ENCODE peak calls at places on chromosomes 16 and 17, in six cellular contexts. H is HCT116, I is HL-60, V is A549, G is GM12878, A is GM23338. R is an unnamed sample.

GRCh38 chr16:58124601-58124915 is 4.6 kb downstream of the CFAP20 start:
- DNase-seq in V (no peak), G (no peak), H (no peak), A (no peak), I (no peak), R (no peak)

GRCh38 chr17:56595831-56596740 is 2.6 kb downstream of the NOG start:
- DNase-seq in I (no peak), V (no peak), G (no peak), H (no peak), A (peak), R (no peak)

GRCh38 chr16:50581830-50582229 is 33.6 kb downstream of the NKD1 start:
- DNase-seq in I (no peak), V (no peak), H (no peak), A (no peak), G (no peak), R (no peak)

GRCh38 chr17:27586203-27586701 is 44.7 kb upstream of the LGALS9 start:
- DNase-seq in V (no peak), H (no peak), G (no peak), I (no peak), A (no peak), R (no peak)

GRCh38 chr17:40461774-40462342 is 18.6 kb downstream of the IGFBP4 start:
- DNase-seq in H (no peak), I (no peak), V (no peak), A (no peak), G (no peak), R (no peak)

GRCh38 chr17:71203953-71204352 is 916.9 kb upstream of the SOX9 start:
- DNase-seq in G (no peak), H (no peak), A (no peak), I (no peak), V (no peak), R (no peak)

GRCh38 chr17:39144414-39144813 is 7.0 kb downstream of the PLXDC1 start:
- DNase-seq in I (no peak), H (no peak), A (no peak), G (no peak), V (no peak), R (no peak)

GRCh38 chr17:18996458-18996857 is 8.1 kb downstream of the FAM83G start:
- DNase-seq in V (no peak), I (no peak), G (no peak), H (no peak), A (no peak), R (no peak)

GRCh38 chr16:56950881-56951771 is 10.6 kb upstream of the CETP start:
- DNase-seq in A (peak), G (no peak), I (peak), H (no peak), V (peak), R (no peak)

GRCh38 chr16:15864939-15865338 is 8.1 kb upstream of the MYH11 start:
- DNase-seq in H (no peak), V (no peak), I (no peak), A (no peak), G (no peak), R (no peak)

GRCh38 chr16:23587726-23588125 is 8.4 kb downstream of the NDUFAB1 start:
- DNase-seq in H (no peak), V (no peak), A (no peak), I (no peak), G (no peak), R (no peak)

GRCh38 chr16:31472559-31473203 is 729 bp downstream of the TGFB1I1 start:
- DNase-seq in H (peak), I (no peak), G (no peak), V (peak), A (peak), R (peak)

GRCh38 chr17:40453881-40454630 is 10.8 kb downstream of the IGFBP4 start:
- DNase-seq in I (no peak), V (no peak), A (no peak), G (no peak), H (no peak), R (no peak)

GRCh38 chr17:83079766-83080616 is 582 bp downstream of the METRNL start:
- DNase-seq in G (no peak), H (no peak), I (no peak), V (peak), A (no peak), R (no peak)

GRCh38 chr17:81386646-81387234 is 8.5 kb upstream of the BAHCC1 start:
- DNase-seq in I (no peak), G (no peak), H (no peak), A (peak), V (no peak), R (no peak)

GRCh38 chr17:27247071-27247957 is 46.6 kb upstream of the WSB1 start:
- DNase-seq in H (no peak), A (no peak), V (peak), G (no peak), I (no peak), R (no peak)

GRCh38 chr17:49343273-49343672 is 18.8 kb downstream of the ZNF652 start:
- DNase-seq in G (no peak), H (no peak), I (no peak), A (no peak), V (no peak), R (no peak)

GRCh38 chr17:36643086-36643685 is 41.8 kb downstream of the MRM1 start:
- DNase-seq in I (no peak), V (no peak), G (no peak), H (no peak), A (no peak), R (no peak)

GRCh38 chr17:37358098-37358829 is 17.5 kb upstream of the C17orf78 start:
- DNase-seq in G (no peak), A (peak), H (no peak), I (no peak), V (peak), R (no peak)

GRCh38 chr16:79876332-79876730 is 275.8 kb upstream of the MAF start:
- DNase-seq in I (no peak), A (peak), V (no peak), G (peak), H (no peak), R (no peak)

GRCh38 chr16:5709889-5710288 is 612.3 kb upstream of the EEF2KMT start:
- DNase-seq in H (no peak), V (no peak), G (no peak), A (peak), I (no peak), R (no peak)

GRCh38 chr17:311119-311848 is 41.3 kb downstream of the RPH3AL start:
- DNase-seq in V (no peak), G (no peak), I (no peak), A (peak), H (no peak), R (no peak)

GRCh38 chr17:12605222-12605621 is 60.5 kb upstream of the MYOCD start:
- DNase-seq in H (no peak), G (no peak), I (no peak), A (no peak), V (no peak), R (no peak)

GRCh38 chr16:20409398-20410152 is at the start of gene ACSM5:
- DNase-seq in I (peak), G (no peak), H (no peak), V (no peak), A (peak), R (no peak)

GRCh38 chr17:45225051-45225700 is 3.5 kb downstream of the FMNL1 start:
- DNase-seq in V (no peak), G (no peak), H (no peak), I (peak), A (no peak), R (no peak)

GRCh38 chr16:2514333-2515179 is 804 bp downstream of the ATP6V0C start:
- DNase-seq in G (no peak), H (no peak), I (no peak), A (peak), V (no peak), R (no peak)

GRCh38 chr17:39761861-39762496 is 24.2 kb downstream of the GRB7 start:
- DNase-seq in G (no peak), I (no peak), A (no peak), H (no peak), V (no peak), R (no peak)

GRCh38 chr16:2687531-2688308 is 5.4 kb downstream of the KCTD5 start:
- DNase-seq in G (no peak), H (no peak), I (no peak), A (no peak), V (no peak), R (no peak)

GRCh38 chr16:72922714-72923113 is 125.2 kb downstream of the ZFHX3 start:
- DNase-seq in A (no peak), I (no peak), H (no peak), G (no peak), V (no peak), R (no peak)

GRCh38 chr16:57802635-57803412 is 533 bp upstream of the KIFC3 start:
- DNase-seq in H (no peak), V (no peak), A (peak), G (no peak), I (no peak), R (no peak)

GRCh38 chr17:41354538-41354937 is 3.9 kb upstream of the KRT33A start:
- DNase-seq in A (no peak), G (no peak), V (no peak), H (no peak), I (no peak), R (no peak)

GRCh38 chr17:31888124-31888523 is 13.4 kb downstream of the UTP6 start:
- DNase-seq in G (no peak), A (no peak), H (no peak), I (no peak), V (no peak), R (no peak)
- TF ChIP-seq REST in G (no peak), A (no peak), H (no peak), I (no peak), V (no peak), R (no peak)

DNA sequence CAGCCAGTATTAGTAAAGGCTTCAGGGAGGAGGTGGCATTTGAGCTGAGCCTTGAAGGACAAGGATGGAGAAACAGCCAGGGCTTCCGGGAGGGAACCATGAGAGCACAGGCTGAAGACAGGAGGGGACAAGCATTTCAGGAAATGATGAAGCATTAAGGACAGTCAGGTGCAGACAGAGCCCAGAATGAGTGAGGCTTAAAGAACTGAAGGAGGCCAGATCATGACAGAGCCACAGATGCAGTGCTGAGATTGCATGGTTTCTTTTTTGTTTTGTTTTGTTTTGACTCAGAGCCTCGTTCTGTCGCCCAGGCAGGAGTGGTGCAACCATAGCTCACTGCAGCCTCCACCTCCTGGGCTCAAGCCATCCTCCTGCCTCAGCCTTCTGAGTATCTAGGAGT is 211.5 kb downstream of the SOX9 start:
- DNase-seq in A (no peak), G (peak), I (no peak), V (no peak), H (no peak), R (no peak)
- TF ChIP-seq REST in A (no peak), G (no peak), I (no peak), V (no peak), H (no peak), R (no peak)

DNA sequence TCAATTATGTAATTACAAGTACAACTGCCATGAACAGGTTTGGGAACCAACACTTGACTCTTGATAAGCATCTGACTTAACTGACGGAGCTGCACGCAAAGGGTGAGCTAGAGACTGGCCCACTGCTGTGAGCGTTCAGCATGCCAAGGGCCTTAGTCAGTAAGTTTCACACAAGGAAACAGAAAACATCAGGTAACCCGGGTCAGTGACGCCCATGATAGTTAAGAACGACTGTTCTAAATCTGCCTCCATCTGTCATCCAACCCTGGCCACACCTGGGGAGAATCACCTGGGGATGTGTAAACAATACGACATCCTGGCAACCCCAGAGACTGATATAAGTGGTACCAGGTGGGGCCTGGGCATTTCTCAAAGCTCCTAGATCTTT is 12.3 kb downstream of the SMIM5 start:
- DNase-seq in I (no peak), A (no peak), G (no peak), V (peak), H (peak), R (no peak)
- TF ChIP-seq REST in I (no peak), A (no peak), G (no peak), V (no peak), H (no peak), R (no peak)

GRCh38 chr17:73182616-73183310 is 10.1 kb upstream of the COG1 start:
- DNase-seq in H (no peak), G (no peak), V (no peak), I (no peak), A (no peak), R (no peak)
- TF ChIP-seq REST in H (no peak), G (no peak), V (no peak), I (no peak), A (no peak), R (no peak)

DNA sequence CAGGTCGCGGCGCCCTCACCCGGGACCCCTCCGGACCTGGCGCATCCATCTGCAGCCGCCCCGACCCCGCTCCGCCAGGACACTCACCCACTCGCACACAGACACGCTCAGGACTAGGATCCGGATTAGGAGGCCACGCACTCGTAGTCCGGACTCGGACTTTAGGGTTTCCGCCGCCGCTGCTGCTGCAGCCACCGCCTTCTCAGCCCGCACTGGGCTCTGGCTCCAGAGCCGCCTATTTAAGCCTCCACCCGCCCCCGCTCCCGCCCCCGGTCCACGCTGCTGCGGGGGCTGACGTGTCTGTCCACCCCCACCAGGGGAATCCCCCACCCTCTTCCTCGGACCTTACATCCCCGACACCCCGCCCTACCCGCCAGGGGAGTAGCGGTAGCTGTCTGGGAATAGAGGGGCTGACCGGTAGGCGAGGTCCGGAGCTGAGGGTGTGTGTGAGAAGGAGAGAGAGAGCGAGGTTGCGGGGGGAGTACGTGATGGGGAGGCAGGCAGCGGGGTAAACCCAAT is at the start of gene RRAD:
- DNase-seq in G (no peak), V (no peak), H (no peak), A (peak), I (no peak), R (no peak)
- TF ChIP-seq REST in G (no peak), V (no peak), H (no peak), A (no peak), I (no peak), R (no peak)

GRCh38 chr16:85651822-85652430 is 36.8 kb downstream of the GINS2 start:
- DNase-seq in I (no peak), G (no peak), V (no peak), A (no peak), H (no peak), R (no peak)

GRCh38 chr16:85648782-85649181 is 35.7 kb downstream of the GSE1 start:
- DNase-seq in H (no peak), G (no peak), I (no peak), A (no peak), V (no peak), R (no peak)

GRCh38 chr16:85650864-85651811 is 37.6 kb downstream of the GINS2 start:
- DNase-seq in A (no peak), V (no peak), I (no peak), G (no peak), H (no peak), R (no peak)

GRCh38 chr16:85649411-85649977 is 36.4 kb downstream of the GSE1 start:
- DNase-seq in H (no peak), G (no peak), A (no peak), V (no peak), I (no peak), R (no peak)

DNA sequence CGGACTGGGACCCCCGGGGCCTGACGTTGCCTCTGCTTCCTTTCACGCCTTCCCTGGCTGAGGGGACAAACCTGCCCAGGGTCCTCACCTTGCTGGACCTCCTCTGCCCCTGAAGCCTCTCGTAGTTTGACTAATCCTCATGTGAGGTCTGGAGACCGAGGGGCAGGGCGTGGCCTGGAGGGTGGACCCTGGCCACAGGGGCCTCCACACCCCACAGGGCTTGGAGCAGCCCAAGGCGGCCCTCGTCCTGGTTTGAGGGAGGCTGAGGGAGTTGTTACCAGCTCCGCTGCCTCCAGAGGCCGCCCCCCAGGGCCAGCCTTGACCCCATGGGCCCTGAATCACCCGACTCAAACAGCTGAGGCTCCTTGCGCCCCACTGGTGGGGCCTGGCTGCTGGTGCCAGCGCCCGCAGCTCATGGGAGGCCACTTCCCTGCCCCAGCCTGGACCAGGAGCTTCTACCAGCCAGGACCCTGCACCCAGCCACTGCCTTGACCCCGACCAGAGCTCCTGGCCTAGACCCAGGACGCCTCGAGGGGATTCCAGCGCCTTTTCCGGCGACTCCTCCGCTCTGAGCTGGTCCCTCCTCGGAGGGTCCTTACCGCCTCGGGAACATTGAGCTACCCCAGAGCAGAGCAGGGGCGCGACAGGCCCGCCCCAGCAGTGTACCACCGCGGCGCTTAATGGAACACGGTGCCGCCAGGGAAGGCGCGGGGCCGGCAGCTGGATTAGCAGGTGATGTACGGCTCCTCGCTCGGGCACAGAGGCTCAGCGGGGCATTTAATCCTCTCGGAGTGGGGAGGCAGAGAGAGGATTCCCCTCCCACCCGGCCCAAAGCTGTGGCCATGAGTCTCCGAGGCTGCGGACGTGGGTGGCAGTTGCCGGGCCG is 37.1 kb downstream of the GSE1 start:
- DNase-seq in H (no peak), I (no peak), V (no peak), A (no peak), G (no peak), R (no peak)
- TF ChIP-seq REST in H (no peak), I (no peak), V (no peak), A (no peak), G (no peak), R (no peak)

DNA sequence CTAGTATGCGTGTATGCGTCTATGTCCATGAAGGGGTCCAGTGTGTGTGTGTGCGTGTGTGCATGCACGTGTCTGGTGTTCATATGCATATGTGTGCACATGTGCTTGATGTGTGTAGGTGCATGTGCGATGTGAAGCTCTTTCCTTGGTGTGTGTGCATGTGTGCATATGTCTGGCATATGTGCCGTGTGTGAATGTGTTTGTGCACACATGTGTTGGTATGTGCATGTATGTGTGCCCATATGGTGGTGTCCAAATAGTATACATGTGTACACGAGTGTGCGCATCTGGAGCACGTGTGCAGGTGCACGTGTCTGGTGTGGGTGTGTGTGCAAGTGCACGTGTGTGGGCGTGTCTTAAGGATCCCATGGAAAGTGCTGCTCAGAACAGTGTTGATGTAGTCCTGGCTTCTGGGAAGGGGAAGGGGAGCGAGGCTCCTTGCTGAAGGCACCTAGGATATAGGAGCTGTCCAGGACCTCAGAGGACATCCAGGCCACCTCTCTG is 17.0 kb downstream of the CACNA1G start:
- DNase-seq in V (no peak), H (no peak), I (no peak), A (no peak), G (no peak), R (no peak)
- TF ChIP-seq REST in V (no peak), H (no peak), I (no peak), A (no peak), G (no peak), R (no peak)

DNA sequence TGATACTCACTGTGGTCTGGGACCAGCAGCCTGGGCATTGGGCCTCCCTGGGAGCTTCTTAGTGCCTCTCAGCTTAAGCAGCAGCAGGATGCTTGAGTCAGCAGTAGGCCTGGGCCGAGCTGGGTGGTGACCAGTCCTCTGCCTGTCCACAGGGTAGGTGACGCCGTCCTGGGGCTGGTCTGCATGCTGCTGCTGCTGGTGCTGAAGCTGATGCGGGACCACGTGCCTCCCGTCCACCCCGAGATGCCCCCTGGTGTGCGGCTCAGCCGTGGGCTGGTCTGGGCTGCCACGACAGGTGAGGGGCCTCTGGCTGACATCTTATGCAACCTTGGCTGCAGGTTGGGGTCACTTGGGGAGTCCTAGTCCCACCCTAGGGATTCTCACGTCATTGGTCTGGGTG is 7.4 kb downstream of the SLC26A11 start:
- DNase-seq in V (no peak), I (no peak), G (no peak), H (no peak), A (no peak), R (no peak)
- TF ChIP-seq REST in V (no peak), I (no peak), G (no peak), H (no peak), A (no peak), R (no peak)

R was measured in Panc1.